ENCODE peak calls at places on chromosome 22, in ten cellular contexts. W is A549, O is stomach, D is gastrocnemius medialis, G is esophagus muscularis mucosa, I is Peyer's patch, J is GM12878, N is ovary, A is IMR-90, Z is transverse colon. X is an unnamed sample.

GRCh38 chr22:37464181-37464580 is 22.0 kb downstream of the MFNG start:
- DNase-seq in W (no peak), O (no peak), D (no peak), G (no peak), I (no peak), J (peak; percentile 19), N (no peak), A (no peak), Z (peak; percentile 17), X (no peak)

GRCh38 chr22:35335936-35336781 is 36.5 kb downstream of the TOM1 start:
- DNase-seq in W (no peak), O (peak; percentile 79), D (no peak), G (no peak), I (no peak), J (no peak), N (no peak), A (no peak), Z (no peak), X (peak; percentile 68)

GRCh38 chr22:35191412-35191811 is 65.9 kb upstream of the HMGXB4 start:
- DNase-seq in W (no peak), O (no peak), D (no peak), G (peak; percentile 47), I (no peak), J (no peak), N (no peak), A (peak; percentile 3), Z (no peak), X (no peak)

GRCh38 chr22:23675502-23676415 is 15.1 kb upstream of the RGL4 start:
- DNase-seq in W (no peak), O (peak; percentile 86), D (no peak), G (no peak), I (peak; percentile 67), J (no peak), N (no peak), A (no peak), Z (peak; percentile 60), X (peak; percentile 70)

GRCh38 chr22:50730013-50730891 is 7.8 kb upstream of the ACR start:
- DNase-seq in W (no peak), O (no peak), D (no peak), G (no peak), I (peak; percentile 36), J (no peak), N (peak; percentile 14), A (no peak), Z (peak; percentile 4), X (no peak)

GRCh38 chr22:43446881-43447280 is 35.1 kb downstream of the MPPED1 start:
- DNase-seq in W (peak; percentile 38), O (peak; percentile 58), D (no peak), G (no peak), I (no peak), J (no peak), N (no peak), A (no peak), Z (no peak), X (peak; percentile 25)

GRCh38 chr22:36860017-36860416 is 789 bp upstream of the NCF4 start:
- DNase-seq in W (no peak), O (no peak), D (no peak), G (no peak), I (no peak), J (no peak), N (no peak), A (no peak), Z (no peak), X (no peak)

GRCh38 chr22:28674121-28674563 is 5.5 kb downstream of the TTC28 start:
- DNase-seq in W (no peak), O (no peak), D (no peak), G (no peak), I (peak; percentile 49), J (peak; percentile 40), N (no peak), A (peak; percentile 43), Z (no peak), X (no peak)

GRCh38 chr22:22767876-22768602 is 119.6 kb upstream of the IGLL5 start:
- DNase-seq in W (no peak), O (no peak), D (no peak), G (no peak), I (no peak), J (no peak), N (no peak), A (no peak), Z (no peak), X (peak; percentile 70)

GRCh38 chr22:45629469-45630089 is 42.1 kb upstream of the ATXN10 start:
- DNase-seq in W (no peak), O (no peak), D (no peak), G (no peak), I (no peak), J (no peak), N (no peak), A (no peak), Z (no peak), X (no peak)

GRCh38 chr22:43516996-43517635 is 105.3 kb downstream of the MPPED1 start:
- DNase-seq in W (no peak), O (no peak), D (no peak), G (no peak), I (no peak), J (no peak), N (no peak), A (no peak), Z (no peak), X (no peak)

DNA sequence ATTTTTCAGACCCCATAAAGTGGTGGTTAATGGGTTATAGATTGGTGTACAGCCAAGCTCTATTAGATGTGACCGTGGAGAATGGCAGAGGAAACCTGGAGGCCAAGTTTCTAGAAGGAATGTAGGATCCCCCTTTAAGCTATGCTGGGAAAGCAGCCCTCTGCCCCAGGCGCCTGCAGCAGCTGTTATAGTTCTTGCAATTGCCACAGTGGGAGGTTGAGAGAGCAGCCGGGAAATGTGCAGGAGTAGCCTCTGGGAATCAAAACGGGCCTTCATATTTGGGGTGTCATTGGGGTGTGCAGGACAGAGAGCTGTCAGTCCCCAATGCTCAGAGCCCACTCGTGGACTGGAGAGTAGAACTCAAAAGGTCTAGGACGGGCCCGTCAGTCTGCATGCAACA is 54.4 kb upstream of the ASPHD2 start:
- DNase-seq in W (no peak), O (no peak), D (no peak), G (no peak), I (no peak), J (no peak), N (no peak), A (no peak), Z (no peak), X (no peak)
- TF ChIP-seq POLR2A in W (no peak), O (no peak), D (no peak), G (no peak), I (no peak), J (no peak), N (no peak), A (no peak), Z (no peak), X (no peak)

GRCh38 chr22:47782461-47783075 is 1020.1 kb downstream of the TBC1D22A start:
- DNase-seq in W (no peak), O (no peak), D (no peak), G (peak; percentile 55), I (peak; percentile 19), J (no peak), N (no peak), A (no peak), Z (no peak), X (no peak)
- H3K9me3 ChIP-seq in W (peaks cover 2% of the 10 kb centered on the region), O (peaks cover 23% of the 10 kb centered on the region), D (no peaks in the 10 kb centered on the region), G (no peaks in the 10 kb centered on the region), I (no peaks in the 10 kb centered on the region), J (no peaks in the 10 kb centered on the region), N (no peaks in the 10 kb centered on the region), A (peaks cover 60% of the 10 kb centered on the region), Z (peaks cover 4% of the 10 kb centered on the region), X (no peaks in the 10 kb centered on the region)

GRCh38 chr22:32788884-32789624 is 12.5 kb upstream of the TIMP3 start:
- DNase-seq in W (no peak), O (no peak), D (no peak), G (no peak), I (no peak), J (no peak), N (no peak), A (peak; percentile 72), Z (no peak), X (no peak)
- H3K4me3 ChIP-seq in W (no peak overlapping the region), O (no peak overlapping the region), D (no peak overlapping the region), G (no peak overlapping the region), I (no peak overlapping the region), J (no peak overlapping the region), N (no peak overlapping the region), A (no peak overlapping the region), Z (no peak overlapping the region), X (no peak overlapping the region)

GRCh38 chr22:38819387-38819940 is 24.4 kb downstream of the NPTXR start:
- DNase-seq in W (no peak), O (no peak), D (no peak), G (no peak), I (no peak), J (no peak), N (no peak), A (no peak), Z (no peak), X (no peak)
- TF ChIP-seq POLR2A in W (no peak), O (no peak), D (no peak), G (no peak), I (no peak), J (no peak), N (no peak), A (no peak), Z (no peak), X (no peak)

GRCh38 chr22:47308886-47309285 is 546.4 kb downstream of the TBC1D22A start:
- DNase-seq in W (no peak), O (no peak), D (no peak), G (peak; percentile 24), I (peak; percentile 13), J (no peak), N (no peak), A (no peak), Z (no peak), X (no peak)
- H3K9me3 ChIP-seq in W (no peaks in the 10 kb centered on the region), O (peaks cover 12% of the 10 kb centered on the region), D (no peaks in the 10 kb centered on the region), G (no peaks in the 10 kb centered on the region), I (no peaks in the 10 kb centered on the region), J (no peaks in the 10 kb centered on the region), N (no peaks in the 10 kb centered on the region), A (no peaks in the 10 kb centered on the region), Z (no peaks in the 10 kb centered on the region), X (no peaks in the 10 kb centered on the region)

GRCh38 chr22:20964799-20965103 is 2.3 kb upstream of the AIFM3 start:
- DNase-seq in W (no peak), O (no peak), D (no peak), G (no peak), I (no peak), J (no peak), N (no peak), A (no peak), Z (no peak), X (no peak)
- H3K4me3 ChIP-seq in W (no peak overlapping the region), O (peak overlapping the region; percentile 50), D (peak overlapping the region; percentile 44), G (peak overlapping the region; percentile 51), I (no peak overlapping the region), J (no peak overlapping the region), N (no peak overlapping the region), A (peak overlapping the region; percentile 10), Z (peak overlapping the region; percentile 9), X (no peak overlapping the region)

X was measured in testis.